ENCODE peak calls at places on chromosomes 6 and 20, in nine cellular contexts. R is T-cell, L is tibial artery, Z is AG04450, T is midbrain, I is A172, J is aorta, V is transverse colon, C is iPS-NIHi11. O is an unnamed sample.

GRCh38 chr6:32844839-32845372 is 1.1 kb upstream of the PSMB8 start:
- DNase-seq in V (no peak), C (no peak), L (no peak), J (no peak), I (no peak), Z (no peak), T (no peak), R (no peak), O (no peak)

GRCh38 chr20:51733070-51733469 is 35.1 kb downstream of the ATP9A start:
- DNase-seq in R (no peak), L (no peak), Z (no peak), I (no peak), T (no peak), V (no peak), C (no peak), J (no peak), O (no peak)

GRCh38 chr6:33390767-33391277 is 801 bp upstream of the KIFC1 start:
- DNase-seq in I (no peak), Z (no peak), L (no peak), R (no peak), V (no peak), C (no peak), J (no peak), T (no peak), O (no peak)

GRCh38 chr6:27863962-27864905 is 48.0 kb downstream of the OR2B2 start:
- DNase-seq in T (no peak), Z (no peak), L (no peak), C (no peak), V (peak), R (peak), J (peak), I (no peak), O (no peak)

GRCh38 chr6:21137708-21138358 is 455.7 kb upstream of the SOX4 start:
- DNase-seq in I (no peak), R (no peak), Z (peak), V (no peak), T (no peak), L (no peak), J (no peak), C (no peak), O (no peak)

GRCh38 chr6:168649209-168649608 is 208.2 kb downstream of the SMOC2 start:
- DNase-seq in R (no peak), I (no peak), T (no peak), C (no peak), L (no peak), V (no peak), J (no peak), Z (no peak), O (no peak)

GRCh38 chr6:121998631-121999030 is 400.8 kb upstream of the HSF2 start:
- DNase-seq in C (no peak), I (no peak), R (no peak), J (no peak), Z (no peak), L (no peak), V (no peak), T (no peak), O (no peak)

GRCh38 chr6:131981624-131981978 is 30.4 kb upstream of the CCN2 start:
- DNase-seq in J (no peak), C (no peak), L (no peak), V (no peak), T (no peak), Z (no peak), R (no peak), I (no peak), O (no peak)

GRCh38 chr6:90028995-90029635 is 134.8 kb downstream of the GJA10 start:
- DNase-seq in Z (no peak), I (no peak), R (no peak), T (no peak), C (peak), J (no peak), L (no peak), V (no peak), O (no peak)

GRCh38 chr6:40436685-40437604 is 150.2 kb downstream of the LRFN2 start:
- DNase-seq in J (no peak), Z (no peak), T (peak), R (peak), L (no peak), C (no peak), I (peak), V (no peak), O (no peak)

GRCh38 chr6:9461161-9461560 is 953.7 kb downstream of the TFAP2A start:
- DNase-seq in T (no peak), Z (no peak), C (no peak), I (no peak), R (no peak), V (no peak), L (no peak), J (no peak), O (no peak)

GRCh38 chr6:44116643-44117382 is 10.4 kb downstream of the MRPL14 start:
- DNase-seq in R (no peak), I (peak), L (no peak), Z (peak), V (no peak), T (no peak), J (no peak), C (no peak), O (no peak)

GRCh38 chr6:150006961-150007464 is 18.3 kb downstream of the RAET1L start:
- DNase-seq in R (peak), T (no peak), J (no peak), C (peak), L (no peak), I (peak), Z (no peak), V (no peak), O (no peak)

GRCh38 chr6:132147530-132148011 is 196.4 kb upstream of the CCN2 start:
- DNase-seq in Z (peak), T (no peak), R (no peak), L (no peak), J (no peak), V (no peak), C (peak), I (peak), O (no peak)

GRCh38 chr6:148776321-148776966 is 29.6 kb downstream of the UST start:
- DNase-seq in R (no peak), J (no peak), Z (peak), T (no peak), C (no peak), I (peak), L (no peak), V (no peak), O (no peak)

GRCh38 chr6:53391170-53391569 is 42.4 kb upstream of the ELOVL5 start:
- DNase-seq in R (no peak), J (no peak), Z (no peak), L (no peak), C (no peak), I (no peak), T (no peak), V (no peak), O (no peak)

GRCh38 chr20:10502098-10502526 is 67.0 kb downstream of the SLX4IP start:
- DNase-seq in J (no peak), I (no peak), T (no peak), L (no peak), V (no peak), R (no peak), Z (no peak), C (no peak), O (no peak)

GRCh38 chr6:127695108-127695507 is 118.1 kb downstream of the C6orf58 start:
- DNase-seq in R (no peak), T (no peak), L (no peak), Z (no peak), C (no peak), V (no peak), I (no peak), J (peak), O (no peak)

GRCh38 chr6:6920114-6920983 is 187.4 kb upstream of the RREB1 start:
- DNase-seq in J (no peak), L (no peak), T (no peak), C (no peak), I (no peak), Z (no peak), V (no peak), R (no peak), O (no peak)

GRCh38 chr20:12207875-12208274 is 290.2 kb downstream of the BTBD3 start:
- DNase-seq in T (no peak), C (peak), I (peak), L (no peak), V (no peak), R (no peak), J (no peak), Z (peak), O (no peak)

GRCh38 chr20:60784321-60784720 is 467.7 kb upstream of the CDH4 start:
- DNase-seq in J (no peak), C (no peak), Z (no peak), T (no peak), L (no peak), V (no peak), R (no peak), I (no peak), O (no peak)

GRCh38 chr6:5150676-5151075 is 65.5 kb downstream of the PPP1R3G start:
- DNase-seq in Z (no peak), L (no peak), J (no peak), I (no peak), R (no peak), V (no peak), C (no peak), T (no peak), O (no peak)

GRCh38 chr6:40936810-40937209 is 102.2 kb downstream of the UNC5CL start:
- DNase-seq in J (no peak), T (no peak), C (no peak), Z (peak), R (no peak), L (no peak), I (peak), V (no peak), O (no peak)

GRCh38 chr6:152054441-152054840 is 247.0 kb downstream of the ESR1 start:
- DNase-seq in T (no peak), C (no peak), L (no peak), Z (no peak), J (no peak), V (no peak), I (peak), R (no peak), O (no peak)

GRCh38 chr20:48629069-48629959 is 198.5 kb downstream of the PREX1 start:
- DNase-seq in J (no peak), V (no peak), R (no peak), C (no peak), I (no peak), T (no peak), Z (no peak), L (no peak), O (no peak)

GRCh38 chr6:16704706-16705402 is 56.4 kb downstream of the ATXN1 start:
- DNase-seq in L (no peak), J (no peak), T (no peak), V (no peak), I (peak), Z (no peak), R (no peak), C (no peak), O (no peak)

GRCh38 chr20:64065973-64066341 is 3.0 kb downstream of the TCEA2 start:
- DNase-seq in V (peak), L (no peak), J (no peak), T (no peak), C (peak), R (peak), Z (no peak), I (peak), O (no peak)

GRCh38 chr6:93177918-93178317 is 241.4 kb downstream of the EPHA7 start:
- DNase-seq in T (no peak), C (no peak), Z (no peak), R (no peak), J (no peak), L (no peak), V (no peak), I (no peak), O (no peak)

GRCh38 chr6:100574836-100575235 is 110.1 kb upstream of the SIM1 start:
- DNase-seq in Z (no peak), V (no peak), T (no peak), C (no peak), I (no peak), L (no peak), J (no peak), R (no peak), O (no peak)

GRCh38 chr6:159106627-159107241 is 61.9 kb upstream of the TAGAP start:
- DNase-seq in T (peak), Z (no peak), V (peak), R (peak), J (no peak), C (peak), L (no peak), I (peak), O (peak)

GRCh38 chr20:25022680-25023079 is 30.1 kb upstream of the APMAP start:
- DNase-seq in R (no peak), L (peak), J (peak), V (peak), Z (no peak), C (peak), T (no peak), I (no peak), O (no peak)

GRCh38 chr20:51216850-51217249 is 193.9 kb upstream of the KCNG1 start:
- DNase-seq in V (no peak), L (no peak), T (no peak), C (no peak), Z (no peak), R (no peak), I (no peak), J (no peak), O (no peak)

GRCh38 chr20:24392612-24393011 is 76.8 kb upstream of the SYNDIG1 start:
- DNase-seq in C (no peak), R (no peak), Z (no peak), T (no peak), J (no peak), L (no peak), I (no peak), V (no peak), O (no peak)

GRCh38 chr20:17995967-17996819 is 27.4 kb downstream of the MGME1 start:
- DNase-seq in J (no peak), V (no peak), C (peak), L (no peak), R (peak), I (peak), T (peak), Z (no peak), O (no peak)

GRCh38 chr20:38067717-38068365 is 34.3 kb downstream of the RPRD1B start:
- DNase-seq in V (no peak), R (no peak), I (no peak), Z (no peak), T (no peak), C (no peak), L (no peak), J (no peak), O (no peak)

GRCh38 chr6:97059473-97059872 is 134.9 kb downstream of the KLHL32 start:
- DNase-seq in C (peak), R (no peak), I (peak), V (no peak), T (peak), J (no peak), Z (no peak), L (no peak), O (no peak)

GRCh38 chr6:137870744-137871247 is 3.7 kb downstream of the TNFAIP3 start:
- DNase-seq in T (no peak), Z (no peak), V (no peak), R (peak), I (no peak), J (no peak), L (no peak), C (no peak), O (no peak)

GRCh38 chr6:125586074-125586473 is 163.4 kb upstream of the HEY2 start:
- DNase-seq in T (no peak), I (peak), L (no peak), Z (no peak), V (no peak), J (no peak), C (no peak), R (no peak), O (no peak)

GRCh38 chr6:31834367-31834703 is 6.8 kb downstream of the HSPA1B start:
- DNase-seq in R (no peak), L (peak), C (peak), J (peak), I (no peak), V (peak), Z (no peak), T (peak), O (peak)

O was measured in gastrocnemius medialis.